ENCODE peak calls at places on chromosomes 16 and 17, in nine cellular contexts. V is lung, M is lower leg skin, C is heart right ventricle, B is upper lobe of right lung, L is body of pancreas, I is LNCaP clone FGC, G is fibroblast of lung, X is AG10803. E is an unnamed sample.

GRCh38 chr16:68084504-68085258 is 489 bp upstream of the NFATC3 start:
- DNase-seq in X (peak; percentile 69), M (peak; percentile 84), L (peak; percentile 77), I (no peak), G (peak; percentile 72), B (peak; percentile 96), C (peak; percentile 93), V (peak; percentile 89), E (peak; percentile 61)

GRCh38 chr17:7897773-7898172 is 9.2 kb downstream of the CHD3 start:
- DNase-seq in I (no peak), L (peak; percentile 55), M (no peak), X (peak; percentile 66), B (peak; percentile 43), C (no peak), V (no peak), G (peak; percentile 38), E (peak; percentile 77)

GRCh38 chr17:38942641-38943040 is 17.2 kb downstream of the LASP1NB start:
- DNase-seq in C (no peak), G (no peak), L (no peak), X (no peak), M (no peak), B (no peak), I (no peak), V (no peak), E (no peak)

GRCh38 chr16:2535644-2536021 is 2.2 kb upstream of the PDPK1 start:
- DNase-seq in G (peak; percentile 75), C (no peak), V (peak; percentile 40), B (peak; percentile 69), X (peak; percentile 91), I (no peak), L (no peak), M (peak; percentile 47), E (peak; percentile 70)

GRCh38 chr17:47742319-47743181 is 9.5 kb downstream of the TBX21 start:
- DNase-seq in V (peak; percentile 4), X (no peak), I (no peak), L (no peak), G (no peak), C (peak; percentile 39), B (no peak), M (no peak), E (no peak)

GRCh38 chr16:12097523-12098428 is 121.2 kb downstream of the SNX29 start:
- DNase-seq in G (peak; percentile 36), I (peak; percentile 19), C (no peak), M (peak; percentile 28), B (peak; percentile 59), V (peak; percentile 46), L (no peak), X (peak; percentile 60), E (peak; percentile 37)

GRCh38 chr17:42617956-42618431 is 8.5 kb downstream of the TUBG1 start:
- DNase-seq in G (no peak), I (no peak), V (no peak), M (no peak), B (no peak), L (peak; percentile 46), X (no peak), C (no peak), E (no peak)

GRCh38 chr17:48254896-48255295 is 147.3 kb downstream of the SNX11 start:
- DNase-seq in L (no peak), G (no peak), V (no peak), M (no peak), X (no peak), C (no peak), B (no peak), I (no peak), E (peak; percentile 34)

GRCh38 chr17:9973689-9974459 is 68.8 kb upstream of the RCVRN start:
- DNase-seq in M (no peak), I (no peak), B (no peak), X (no peak), C (no peak), V (no peak), L (no peak), G (peak; percentile 21), E (no peak)

GRCh38 chr17:62778990-62779681 is 29.0 kb downstream of the MARCHF10 start:
- DNase-seq in C (no peak), G (peak; percentile 99), B (peak; percentile 85), L (peak; percentile 46), M (peak; percentile 70), V (peak; percentile 77), X (peak; percentile 96), I (no peak), E (peak; percentile 88)

GRCh38 chr16:51143166-51143565 is 7.9 kb downstream of the SALL1 start:
- DNase-seq in M (no peak), B (no peak), G (no peak), L (no peak), C (no peak), X (no peak), V (no peak), I (no peak), E (no peak)

GRCh38 chr17:15981208-15981607 is 18.3 kb downstream of the ZSWIM7 start:
- DNase-seq in G (no peak), C (no peak), B (no peak), L (no peak), M (no peak), X (no peak), V (no peak), I (no peak), E (no peak)

DNA sequence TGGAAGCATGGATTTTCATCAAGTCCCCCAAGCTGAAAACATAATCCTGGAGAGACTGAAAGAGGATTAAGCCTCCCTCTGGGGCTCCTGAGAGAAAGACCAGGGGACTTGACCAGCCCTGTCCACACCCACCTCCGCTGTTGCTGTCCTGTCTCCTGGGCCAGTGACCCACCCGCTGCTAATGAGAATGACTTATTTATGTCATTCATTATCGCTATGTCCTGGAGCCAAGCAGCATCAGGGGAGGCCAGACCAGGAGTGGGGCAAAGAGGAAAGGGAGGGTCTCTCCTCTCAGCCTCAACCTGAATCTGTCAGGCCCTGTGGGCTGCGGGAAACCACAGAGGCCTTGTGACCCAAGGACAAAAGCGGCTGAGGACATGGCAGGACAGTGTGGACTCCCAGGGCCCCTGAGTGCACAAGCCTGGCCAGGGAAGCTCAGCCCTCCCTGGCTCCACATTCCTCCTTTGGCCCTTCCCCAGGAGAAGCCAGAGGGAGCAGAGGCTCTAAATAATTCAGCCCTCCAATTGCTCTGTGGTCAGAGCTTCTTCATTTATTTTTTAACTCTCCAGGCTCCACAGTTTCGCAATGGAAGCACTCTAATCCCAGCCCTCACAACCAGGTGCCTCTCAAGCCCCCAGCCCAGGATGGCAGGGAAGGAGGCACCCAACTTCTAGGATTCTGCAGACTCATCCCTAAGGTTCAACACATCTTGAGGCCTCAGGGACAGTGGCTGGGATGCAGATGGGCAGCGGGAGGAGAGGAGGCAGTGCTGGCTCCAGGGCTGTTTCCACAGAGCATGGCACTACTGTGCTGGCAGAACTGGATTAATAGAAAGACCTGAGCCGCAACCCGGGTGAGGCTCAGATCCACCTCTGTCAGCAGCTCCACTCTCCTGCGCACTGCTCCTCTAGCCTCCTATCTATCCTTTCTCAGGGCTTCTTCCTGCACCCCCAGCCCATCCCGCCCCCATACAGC is 19.1 kb downstream of the CUEDC1 start:
- DNase-seq in I (no peak), L (peak; percentile 36), G (peak; percentile 68), X (peak; percentile 87), M (no peak), B (no peak), V (no peak), C (peak; percentile 67), E (peak; percentile 58)
- H3K4me3 ChIP-seq in I (no peak overlapping the region), L (no peak overlapping the region), G (no peak overlapping the region), X (peak overlapping the region; percentile 32), M (no peak overlapping the region), B (no peak overlapping the region), V (no peak overlapping the region), C (no peak overlapping the region), E (no peak overlapping the region)

GRCh38 chr17:78898075-78898836 is 4.7 kb downstream of the CEP295NL start:
- DNase-seq in I (no peak), G (no peak), C (no peak), B (no peak), L (no peak), V (no peak), M (no peak), X (no peak), E (no peak)

GRCh38 chr17:78899361-78900260 is 3.4 kb downstream of the CEP295NL start:
- DNase-seq in M (no peak), L (peak; percentile 31), V (peak; percentile 68), X (peak; percentile 58), I (no peak), G (peak; percentile 43), B (peak; percentile 85), C (peak; percentile 63), E (peak; percentile 26)

GRCh38 chr17:78900816-78901215 is 2.2 kb downstream of the CEP295NL start:
- DNase-seq in M (no peak), V (no peak), X (no peak), G (no peak), C (no peak), L (no peak), I (no peak), B (no peak), E (no peak)

GRCh38 chr17:78897639-78897996 is 5.4 kb downstream of the CEP295NL start:
- DNase-seq in I (no peak), C (no peak), G (no peak), V (no peak), B (no peak), M (no peak), L (no peak), X (no peak), E (no peak)

DNA sequence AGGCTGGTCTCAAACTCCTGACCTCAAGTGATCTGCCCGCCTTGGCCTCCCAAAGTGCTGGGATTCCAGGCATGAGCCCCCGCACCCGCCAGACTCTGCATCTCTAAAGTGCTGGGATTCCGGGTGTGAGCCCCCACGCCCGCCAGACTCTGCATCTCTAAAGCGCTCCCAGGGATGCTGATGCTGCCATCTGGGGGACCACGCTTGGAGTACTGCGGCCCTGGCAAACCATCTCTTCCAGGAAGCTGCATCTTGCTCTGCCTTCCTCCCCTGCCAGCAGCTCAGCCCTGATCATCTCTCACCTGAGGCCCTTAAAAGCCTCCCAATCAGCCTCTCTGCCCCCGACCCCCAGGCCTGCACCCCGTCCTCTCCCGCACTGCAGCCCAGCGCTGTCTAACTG is 4.1 kb downstream of the CEP295NL start:
- DNase-seq in L (no peak), V (no peak), M (no peak), I (no peak), G (no peak), B (no peak), X (no peak), C (no peak), E (no peak)
- TF ChIP-seq CTCF in L (no peak), V (no peak), M (no peak), I (no peak), G (no peak), B (no peak), X (no peak), C (no peak), E (no peak)

DNA sequence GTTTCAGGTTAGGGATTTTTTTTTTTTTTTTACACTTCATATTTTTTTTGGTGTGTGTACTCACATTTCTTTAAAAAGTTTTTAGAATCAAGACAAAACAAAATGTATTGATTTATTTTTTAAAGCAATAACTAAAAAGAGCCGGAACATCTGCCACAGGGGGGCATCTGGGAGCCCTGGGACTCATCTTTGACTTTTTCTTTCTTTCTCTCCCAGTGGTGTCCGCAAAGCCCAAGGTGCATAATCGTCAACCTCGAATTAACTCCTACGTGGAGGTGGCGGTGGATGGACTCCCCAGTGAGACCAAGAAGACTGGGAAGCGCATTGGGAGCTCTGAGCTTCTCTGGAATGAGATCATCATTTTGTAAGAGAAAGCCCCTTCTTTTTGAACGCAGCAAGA is 36.3 kb downstream of the WWP2 start:
- DNase-seq in B (peak; percentile 11), G (peak; percentile 7), C (no peak), I (no peak), L (peak; percentile 39), M (no peak), X (peak; percentile 9), V (no peak), E (peak; percentile 21)
- H3K4me3 ChIP-seq in B (no peak overlapping the region), G (no peak overlapping the region), C (no peak overlapping the region), I (no peak overlapping the region), L (no peak overlapping the region), M (no peak overlapping the region), X (no peak overlapping the region), V (no peak overlapping the region), E (no peak overlapping the region)

GRCh38 chr17:3659541-3660111 is 8.8 kb downstream of the TAX1BP3 start:
- DNase-seq in X (peak; percentile 91), L (peak; percentile 31), C (peak; percentile 77), M (peak; percentile 81), B (no peak), I (no peak), G (peak; percentile 89), V (peak; percentile 58), E (peak; percentile 87)
- TF ChIP-seq CTCF in X (peak; percentile 37), L (no peak), C (no peak), M (no peak), B (peak; percentile 12), I (no peak), G (peak; percentile 32), V (no peak), E (peak; percentile 29)

E was measured in fibroblast of pulmonary artery.